ENCODE peak calls at places on chromosomes 11 and 22, in four cellular contexts. One of them, this sample, is unnamed.

GRCh38 chr11:46277313-46277622 is 194 bp upstream of the CREB3L1 start:
- DNase-seq in HFF-Myc: no peak
- DNase-seq in Calu3: peak
- DNase-seq in neural crest cell: no peak
- DNase-seq in this sample: no peak

GRCh38 chr11:100712618-100713017 is 25.5 kb downstream of the ARHGAP42 start:
- DNase-seq in HFF-Myc: no peak
- DNase-seq in Calu3: no peak
- DNase-seq in neural crest cell: no peak
- DNase-seq in this sample: no peak

GRCh38 chr22:19107730-19108074 is 14.5 kb downstream of the DGCR2 start:
- DNase-seq in HFF-Myc: no peak
- DNase-seq in Calu3: no peak
- DNase-seq in neural crest cell: no peak
- DNase-seq in this sample: no peak

GRCh38 chr11:84273541-84273940 is 987.4 kb upstream of the CCDC90B start:
- DNase-seq in HFF-Myc: no peak
- DNase-seq in Calu3: no peak
- DNase-seq in neural crest cell: no peak
- DNase-seq in this sample: no peak

GRCh38 chr11:43969543-43969942 is 27.1 kb downstream of the C11orf96 start:
- DNase-seq in HFF-Myc: no peak
- DNase-seq in Calu3: no peak
- DNase-seq in neural crest cell: no peak
- DNase-seq in this sample: no peak

GRCh38 chr11:92122561-92122960 is 102.1 kb upstream of the FAT3 start:
- DNase-seq in HFF-Myc: no peak
- DNase-seq in Calu3: no peak
- DNase-seq in neural crest cell: no peak
- DNase-seq in this sample: no peak

GRCh38 chr22:24166811-24167210 is 14.5 kb upstream of the SUSD2 start:
- DNase-seq in HFF-Myc: no peak
- DNase-seq in Calu3: no peak
- DNase-seq in neural crest cell: no peak
- DNase-seq in this sample: no peak

GRCh38 chr11:75400110-75400865 is 970 bp downstream of the RPS3 start:
- DNase-seq in HFF-Myc: no peak
- DNase-seq in Calu3: no peak
- DNase-seq in neural crest cell: no peak
- DNase-seq in this sample: no peak

GRCh38 chr11:115286614-115287013 is 217.6 kb downstream of the CADM1 start:
- DNase-seq in HFF-Myc: no peak
- DNase-seq in Calu3: no peak
- DNase-seq in neural crest cell: no peak
- DNase-seq in this sample: no peak

GRCh38 chr22:45120931-45121330 is 42.8 kb upstream of the NUP50 start:
- DNase-seq in HFF-Myc: no peak
- DNase-seq in Calu3: no peak
- DNase-seq in neural crest cell: no peak
- DNase-seq in this sample: no peak

GRCh38 chr11:1422481-1422880 is 32.7 kb downstream of the BRSK2 start:
- DNase-seq in HFF-Myc: no peak
- DNase-seq in Calu3: no peak
- DNase-seq in neural crest cell: no peak
- DNase-seq in this sample: no peak

GRCh38 chr11:66546966-66547661 is 411 bp downstream of the ACTN3 start:
- DNase-seq in HFF-Myc: no peak
- DNase-seq in Calu3: no peak
- DNase-seq in neural crest cell: no peak
- DNase-seq in this sample: no peak

GRCh38 chr11:120774591-120775386 is 249.1 kb upstream of the TBCEL start:
- DNase-seq in HFF-Myc: no peak
- DNase-seq in Calu3: no peak
- DNase-seq in neural crest cell: no peak
- DNase-seq in this sample: no peak

DNA sequence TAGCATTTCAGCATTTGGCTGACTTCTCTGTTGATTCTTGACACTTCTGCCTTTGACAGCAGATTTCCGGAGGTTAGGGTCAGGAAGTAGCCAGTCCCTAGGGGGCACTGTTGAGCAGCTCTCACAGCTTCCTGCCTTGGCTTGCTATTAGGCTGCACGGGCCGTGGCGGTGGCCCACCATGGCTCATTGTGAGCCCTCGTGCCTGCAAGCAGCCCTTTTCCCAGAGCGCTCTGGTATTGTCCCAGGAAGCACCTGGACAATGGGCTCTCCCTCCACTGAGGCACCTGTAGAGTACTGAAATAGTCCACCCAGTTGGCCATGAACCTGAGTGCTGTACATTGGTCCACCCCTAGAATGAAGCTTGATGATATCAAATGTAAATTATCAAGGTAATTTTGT is 100.2 kb upstream of the GAL start:
- DNase-seq in HFF-Myc: peak
- DNase-seq in Calu3: peak
- DNase-seq in neural crest cell: peak
- DNase-seq in this sample: peak
- TF ChIP-seq CTCF in HFF-Myc: peak
- TF ChIP-seq CTCF in Calu3: peak
- TF ChIP-seq CTCF in neural crest cell: peak
- TF ChIP-seq CTCF in this sample: peak

GRCh38 chr22:46568102-46568809 is 30.8 kb upstream of the CELSR1 start:
- DNase-seq in HFF-Myc: no peak
- DNase-seq in Calu3: no peak
- DNase-seq in neural crest cell: no peak
- DNase-seq in this sample: no peak
- TF ChIP-seq CTCF in HFF-Myc: no peak
- TF ChIP-seq CTCF in Calu3: no peak
- TF ChIP-seq CTCF in neural crest cell: peak
- TF ChIP-seq CTCF in this sample: no peak

DNA sequence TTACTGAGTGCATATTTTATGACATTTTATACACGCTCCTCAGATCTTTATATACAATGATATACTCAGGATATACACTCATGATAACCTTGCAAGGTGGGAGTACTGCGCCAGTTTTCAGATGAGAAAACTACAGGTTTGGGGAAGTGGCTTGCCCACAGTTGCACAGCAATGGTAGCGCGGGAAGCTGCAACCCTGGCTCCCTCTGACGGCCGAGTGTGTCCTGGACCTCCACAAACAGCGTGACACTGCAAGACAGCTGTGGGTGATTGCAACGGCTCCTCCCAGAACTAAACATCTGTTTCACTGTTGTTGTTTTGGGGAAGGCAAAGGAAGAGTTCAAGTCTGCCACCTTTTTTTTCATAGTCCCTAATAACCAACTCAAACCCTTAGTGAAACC is 47.0 kb downstream of the PACSIN2 start:
- DNase-seq in HFF-Myc: no peak
- DNase-seq in Calu3: no peak
- DNase-seq in neural crest cell: no peak
- DNase-seq in this sample: no peak
- TF ChIP-seq CTCF in HFF-Myc: peak
- TF ChIP-seq CTCF in Calu3: no peak
- TF ChIP-seq CTCF in neural crest cell: no peak
- TF ChIP-seq CTCF in this sample: no peak

GRCh38 chr11:133403900-133404299 is 128.4 kb downstream of the OPCML start:
- DNase-seq in HFF-Myc: no peak
- DNase-seq in Calu3: no peak
- DNase-seq in neural crest cell: no peak
- DNase-seq in this sample: peak
- TF ChIP-seq CTCF in HFF-Myc: peak
- TF ChIP-seq CTCF in Calu3: no peak
- TF ChIP-seq CTCF in neural crest cell: peak
- TF ChIP-seq CTCF in this sample: peak

GRCh38 chr11:11313426-11313825 is 39.6 kb downstream of the CSNK2A3 start:
- DNase-seq in HFF-Myc: peak
- DNase-seq in Calu3: peak
- DNase-seq in neural crest cell: no peak
- DNase-seq in this sample: no peak
- TF ChIP-seq CTCF in HFF-Myc: no peak
- TF ChIP-seq CTCF in Calu3: no peak
- TF ChIP-seq CTCF in neural crest cell: no peak
- TF ChIP-seq CTCF in this sample: no peak

DNA sequence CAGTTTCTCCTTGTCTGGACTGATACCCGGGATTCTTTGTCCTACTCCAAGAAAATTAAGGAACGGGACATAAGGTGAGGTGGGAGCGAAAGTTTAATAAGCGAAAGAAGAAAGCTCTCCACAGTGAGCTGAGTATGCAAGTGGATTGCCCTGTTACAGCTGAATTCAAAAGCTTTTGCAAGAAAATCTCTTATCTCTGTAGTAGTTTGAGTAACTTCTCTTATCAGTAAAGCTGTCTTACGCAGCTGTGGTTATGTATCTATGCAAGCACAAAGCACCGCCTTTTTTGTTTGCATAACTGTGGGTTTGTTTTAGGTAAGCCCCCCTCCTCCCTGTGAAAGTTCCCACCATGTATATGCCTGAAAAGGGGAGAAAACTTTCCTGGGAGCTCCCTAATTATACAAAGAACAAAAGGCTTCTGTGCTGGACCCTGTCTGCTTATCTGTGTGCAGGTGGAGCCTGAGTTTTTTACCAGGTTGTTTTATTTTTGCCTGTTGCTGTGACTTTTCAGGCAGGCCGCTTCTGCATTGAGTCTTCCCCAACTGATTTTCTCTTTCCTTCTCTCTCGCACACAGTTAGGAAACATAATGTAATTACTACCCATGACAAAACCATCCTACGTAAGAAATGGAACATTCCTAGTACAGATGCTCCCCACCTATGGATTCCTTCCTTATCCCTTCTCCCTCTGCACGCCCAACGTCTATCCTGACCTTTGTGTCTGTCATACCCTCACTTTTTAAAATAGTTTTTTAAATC is 826 bp upstream of the PLAAT5 start:
- DNase-seq in HFF-Myc: no peak
- DNase-seq in Calu3: no peak
- DNase-seq in neural crest cell: no peak
- DNase-seq in this sample: no peak
- TF ChIP-seq CTCF in HFF-Myc: no peak
- TF ChIP-seq CTCF in Calu3: no peak
- TF ChIP-seq CTCF in neural crest cell: no peak
- TF ChIP-seq CTCF in this sample: no peak

GRCh38 chr11:72534859-72535547 is 100.7 kb upstream of the CLPB start:
- DNase-seq in HFF-Myc: no peak
- DNase-seq in Calu3: no peak
- DNase-seq in neural crest cell: no peak
- DNase-seq in this sample: no peak
- TF ChIP-seq CTCF in HFF-Myc: peak
- TF ChIP-seq CTCF in Calu3: no peak
- TF ChIP-seq CTCF in neural crest cell: peak
- TF ChIP-seq CTCF in this sample: no peak

GRCh38 chr11:103112364-103112763 is 3.1 kb downstream of the DYNC2H1 start:
- DNase-seq in HFF-Myc: no peak
- DNase-seq in Calu3: no peak
- DNase-seq in neural crest cell: no peak
- DNase-seq in this sample: no peak

GRCh38 chr11:103111400-103111799 is 2.2 kb downstream of the DYNC2H1 start:
- DNase-seq in HFF-Myc: no peak
- DNase-seq in Calu3: no peak
- DNase-seq in neural crest cell: no peak
- DNase-seq in this sample: no peak

GRCh38 chr11:103110406-103110805 is 1.2 kb downstream of the DYNC2H1 start:
- DNase-seq in HFF-Myc: peak
- DNase-seq in Calu3: no peak
- DNase-seq in neural crest cell: no peak
- DNase-seq in this sample: no peak

GRCh38 chr11:103109818-103110388 is 677 bp downstream of the DYNC2H1 start:
- DNase-seq in HFF-Myc: no peak
- DNase-seq in Calu3: no peak
- DNase-seq in neural crest cell: no peak
- DNase-seq in this sample: peak

GRCh38 chr11:103108933-103109817 is at the start of gene DYNC2H1:
- DNase-seq in HFF-Myc: peak
- DNase-seq in Calu3: peak
- DNase-seq in neural crest cell: peak
- DNase-seq in this sample: peak
- TF ChIP-seq CTCF in HFF-Myc: peak
- TF ChIP-seq CTCF in Calu3: peak
- TF ChIP-seq CTCF in neural crest cell: peak
- TF ChIP-seq CTCF in this sample: peak

This sample was measured in activated CD8-positive, alpha-beta T cell treated with anti-CD3 and anti-CD28 coated beads for 36 hours.